ENCODE peak calls at places on chromosomes 1 and 21, in six cellular contexts. One of them, this sample, is unnamed.

GRCh38 chr1:170205301-170205700 is 59.5 kb downstream of the NTMT2 start:
- DNase-seq in IMR-90: peak; percentile 7
- DNase-seq in body of pancreas: no peak
- DNase-seq in transverse colon: no peak
- DNase-seq in K562: no peak
- DNase-seq in A549: no peak
- DNase-seq in this sample: no peak

GRCh38 chr1:179882253-179883039 is at the start of gene TOR1AIP1:
- DNase-seq in IMR-90: peak; percentile 97
- DNase-seq in body of pancreas: peak; percentile 97
- DNase-seq in transverse colon: peak; percentile 97
- DNase-seq in K562: peak; percentile 97
- DNase-seq in A549: peak; percentile 84
- DNase-seq in this sample: peak; percentile 97

GRCh38 chr1:82034812-82035211 is 234.1 kb downstream of the ADGRL2 start:
- DNase-seq in IMR-90: no peak
- DNase-seq in body of pancreas: no peak
- DNase-seq in transverse colon: no peak
- DNase-seq in K562: no peak
- DNase-seq in A549: no peak
- DNase-seq in this sample: no peak

GRCh38 chr1:18954270-18955071 is 2.0 kb downstream of the IFFO2 start:
- DNase-seq in IMR-90: no peak
- DNase-seq in body of pancreas: no peak
- DNase-seq in transverse colon: no peak
- DNase-seq in K562: no peak
- DNase-seq in A549: no peak
- DNase-seq in this sample: no peak

GRCh38 chr1:64234714-64235113 is 31.3 kb downstream of the UBE2U start:
- DNase-seq in IMR-90: no peak
- DNase-seq in body of pancreas: no peak
- DNase-seq in transverse colon: no peak
- DNase-seq in K562: no peak
- DNase-seq in A549: no peak
- DNase-seq in this sample: no peak

GRCh38 chr21:44492572-44493385 is 37.5 kb downstream of the LRRC3 start:
- DNase-seq in IMR-90: no peak
- DNase-seq in body of pancreas: no peak
- DNase-seq in transverse colon: no peak
- DNase-seq in K562: no peak
- DNase-seq in A549: no peak
- DNase-seq in this sample: no peak

GRCh38 chr1:41954533-41954944 is 35.8 kb upstream of the HIVEP3 start:
- DNase-seq in IMR-90: peak; percentile 85
- DNase-seq in body of pancreas: peak; percentile 37
- DNase-seq in transverse colon: no peak
- DNase-seq in K562: no peak
- DNase-seq in A549: no peak
- DNase-seq in this sample: no peak

GRCh38 chr1:29271724-29272123 is 35.4 kb downstream of the PTPRU start:
- DNase-seq in IMR-90: peak; percentile 65
- DNase-seq in body of pancreas: peak; percentile 71
- DNase-seq in transverse colon: peak; percentile 84
- DNase-seq in K562: no peak
- DNase-seq in A549: peak; percentile 71
- DNase-seq in this sample: peak; percentile 87

GRCh38 chr1:29465755-29466154 is 229.4 kb downstream of the PTPRU start:
- DNase-seq in IMR-90: peak; percentile 23
- DNase-seq in body of pancreas: no peak
- DNase-seq in transverse colon: no peak
- DNase-seq in K562: peak; percentile 51
- DNase-seq in A549: no peak
- DNase-seq in this sample: no peak

GRCh38 chr1:162165528-162165927 is 96.0 kb downstream of the NOS1AP start:
- DNase-seq in IMR-90: no peak
- DNase-seq in body of pancreas: no peak
- DNase-seq in transverse colon: no peak
- DNase-seq in K562: no peak
- DNase-seq in A549: no peak
- DNase-seq in this sample: no peak

GRCh38 chr1:200659269-200659668 is 10.4 kb downstream of the DDX59 start:
- DNase-seq in IMR-90: peak; percentile 32
- DNase-seq in body of pancreas: no peak
- DNase-seq in transverse colon: no peak
- DNase-seq in K562: no peak
- DNase-seq in A549: no peak
- DNase-seq in this sample: no peak

GRCh38 chr1:205774277-205775014 is 836 bp downstream of the RAB29 start:
- DNase-seq in IMR-90: no peak
- DNase-seq in body of pancreas: no peak
- DNase-seq in transverse colon: peak; percentile 40
- DNase-seq in K562: peak; percentile 56
- DNase-seq in A549: no peak
- DNase-seq in this sample: no peak
- TF ChIP-seq POLR2A in IMR-90: no peak
- TF ChIP-seq POLR2A in body of pancreas: no peak
- TF ChIP-seq POLR2A in transverse colon: no peak
- TF ChIP-seq POLR2A in K562: no peak
- TF ChIP-seq POLR2A in A549: no peak
- TF ChIP-seq POLR2A in this sample: no peak

GRCh38 chr1:222629921-222630535 is 12.1 kb downstream of the MIA3 start:
- DNase-seq in IMR-90: peak; percentile 52
- DNase-seq in body of pancreas: no peak
- DNase-seq in transverse colon: no peak
- DNase-seq in K562: no peak
- DNase-seq in A549: no peak
- DNase-seq in this sample: no peak
- H3K27ac ChIP-seq in IMR-90: no peak overlapping the region
- H3K27ac ChIP-seq in body of pancreas: no peak overlapping the region
- H3K27ac ChIP-seq in transverse colon: no peak overlapping the region
- H3K27ac ChIP-seq in K562: no peak overlapping the region
- H3K27ac ChIP-seq in A549: no peak overlapping the region
- H3K27ac ChIP-seq in this sample: no peak overlapping the region

GRCh38 chr1:21472861-21473260 is 32.9 kb downstream of the NBPF3 start:
- DNase-seq in IMR-90: no peak
- DNase-seq in body of pancreas: no peak
- DNase-seq in transverse colon: no peak
- DNase-seq in K562: no peak
- DNase-seq in A549: no peak
- DNase-seq in this sample: no peak

GRCh38 chr1:21468597-21468996 is 28.7 kb downstream of the NBPF3 start:
- DNase-seq in IMR-90: peak; percentile 37
- DNase-seq in body of pancreas: peak; percentile 23
- DNase-seq in transverse colon: no peak
- DNase-seq in K562: peak; percentile 46
- DNase-seq in A549: no peak
- DNase-seq in this sample: peak; percentile 33
- TF ChIP-seq CTCF in IMR-90: peak; percentile 51
- TF ChIP-seq CTCF in body of pancreas: peak; percentile 33
- TF ChIP-seq CTCF in transverse colon: no peak
- TF ChIP-seq CTCF in K562: peak; percentile 75
- TF ChIP-seq CTCF in A549: peak; percentile 19
- TF ChIP-seq CTCF in this sample: peak; percentile 17

DNA sequence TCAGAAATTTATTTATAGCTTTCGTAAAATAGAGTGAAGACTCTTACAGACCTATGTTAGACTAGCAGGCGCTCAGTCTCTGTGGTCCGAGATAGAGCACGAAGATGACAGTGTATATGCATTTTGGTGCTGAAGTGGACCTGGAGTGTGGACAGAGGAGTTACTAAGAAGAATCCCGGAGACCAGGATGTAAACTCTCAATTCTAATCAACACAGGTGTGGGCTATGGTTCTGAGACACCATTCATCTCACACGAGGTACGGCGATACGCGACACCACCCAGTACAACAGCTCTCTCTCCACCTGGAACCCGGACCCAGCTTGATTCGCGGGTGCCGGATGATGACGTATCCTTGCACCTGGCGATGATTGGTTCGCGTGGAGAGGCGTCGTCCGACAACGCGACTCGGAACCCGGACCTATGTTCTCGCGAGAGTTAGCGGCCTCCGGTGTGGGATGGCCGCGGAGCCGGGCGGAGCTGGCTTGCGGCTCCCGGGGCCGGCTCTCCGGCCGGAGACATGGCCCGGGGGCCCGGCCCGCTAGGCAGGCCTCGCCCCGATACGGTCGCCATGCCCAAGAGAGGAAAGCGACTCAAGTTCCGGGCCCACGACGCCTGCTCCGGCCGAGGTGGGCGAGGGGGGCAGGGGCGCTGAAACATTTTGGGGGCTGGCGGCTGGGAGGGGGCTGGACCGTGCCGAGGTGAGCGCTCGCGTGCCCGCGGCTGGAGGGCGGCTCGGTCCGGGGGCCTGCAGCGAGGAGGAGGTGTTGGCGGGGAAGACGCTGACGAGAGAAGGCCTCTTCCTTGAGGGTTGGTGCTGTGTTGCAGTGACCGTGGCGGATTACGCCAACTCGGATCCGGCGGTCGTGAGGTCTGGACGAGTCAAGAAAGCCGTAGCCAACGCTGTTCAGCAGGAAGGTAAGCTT is at the start of gene TMEM183A:
- DNase-seq in IMR-90: peak; percentile 97
- DNase-seq in body of pancreas: peak; percentile 98
- DNase-seq in transverse colon: peak; percentile 97
- DNase-seq in K562: peak; percentile 96
- DNase-seq in A549: peak; percentile 90
- DNase-seq in this sample: peak; percentile 97
- TF ChIP-seq POLR2A in IMR-90: peak; percentile 82
- TF ChIP-seq POLR2A in body of pancreas: peak; percentile 90
- TF ChIP-seq POLR2A in transverse colon: peak; percentile 94
- TF ChIP-seq POLR2A in K562: peak; percentile 99
- TF ChIP-seq POLR2A in A549: peak; percentile 91
- TF ChIP-seq POLR2A in this sample: no peak

GRCh38 chr1:223771469-223771813 is 59.1 kb downstream of the CAPN2 start:
- DNase-seq in IMR-90: no peak
- DNase-seq in body of pancreas: no peak
- DNase-seq in transverse colon: no peak
- DNase-seq in K562: no peak
- DNase-seq in A549: no peak
- DNase-seq in this sample: no peak

GRCh38 chr1:223772771-223773160 is 60.4 kb downstream of the CAPN2 start:
- DNase-seq in IMR-90: no peak
- DNase-seq in body of pancreas: no peak
- DNase-seq in transverse colon: no peak
- DNase-seq in K562: no peak
- DNase-seq in A549: no peak
- DNase-seq in this sample: no peak

GRCh38 chr1:223774133-223774811 is 61.9 kb downstream of the CAPN2 start:
- DNase-seq in IMR-90: no peak
- DNase-seq in body of pancreas: no peak
- DNase-seq in transverse colon: no peak
- DNase-seq in K562: no peak
- DNase-seq in A549: no peak
- DNase-seq in this sample: no peak

GRCh38 chr1:223770621-223771315 is 58.4 kb downstream of the CAPN2 start:
- DNase-seq in IMR-90: no peak
- DNase-seq in body of pancreas: no peak
- DNase-seq in transverse colon: no peak
- DNase-seq in K562: no peak
- DNase-seq in A549: no peak
- DNase-seq in this sample: no peak

DNA sequence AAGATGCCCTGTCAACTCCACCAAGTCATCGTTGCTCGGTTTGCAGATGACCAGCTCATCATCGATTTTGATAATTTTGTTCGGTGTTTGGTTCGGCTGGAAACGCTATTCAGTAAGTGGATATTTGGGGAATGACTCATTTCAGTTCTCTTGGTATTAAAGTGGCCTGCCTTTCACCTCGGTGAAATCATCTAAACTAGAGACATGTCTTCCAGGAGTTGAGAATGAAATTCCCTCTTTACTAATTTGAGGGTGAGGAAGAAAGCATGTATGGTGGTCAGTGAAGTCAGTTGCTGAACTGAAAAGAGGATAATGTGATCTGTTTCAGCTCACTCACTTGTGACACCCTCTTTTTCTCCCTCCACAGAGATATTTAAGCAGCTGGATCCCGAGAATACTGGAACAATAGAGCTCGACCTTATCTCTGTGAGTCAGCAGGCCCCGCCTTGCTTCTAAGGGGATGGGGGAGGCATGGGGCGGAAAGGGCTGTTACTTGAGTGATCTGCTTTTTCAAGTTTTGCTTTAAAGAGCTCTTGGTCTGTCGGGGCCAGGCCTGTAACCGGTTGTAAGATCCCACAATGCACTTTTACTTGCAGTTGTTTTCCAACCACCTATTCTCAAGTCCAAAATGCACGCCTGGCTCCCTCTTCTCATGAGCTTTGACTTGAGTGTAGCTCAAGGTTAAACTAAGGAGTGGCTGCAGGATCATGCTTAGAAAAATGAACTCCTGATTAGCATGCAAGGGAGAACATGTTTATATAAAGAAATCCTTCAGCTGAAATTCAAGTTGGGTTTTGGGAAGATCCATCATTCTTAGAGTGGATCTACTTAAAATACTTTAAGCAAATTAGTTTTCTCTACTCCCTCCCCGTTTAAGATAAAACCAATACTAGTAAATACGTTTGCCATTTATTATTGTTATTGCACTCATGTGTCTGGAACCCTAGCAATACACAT is 59.8 kb downstream of the CAPN2 start:
- DNase-seq in IMR-90: peak; percentile 91
- DNase-seq in body of pancreas: peak; percentile 26
- DNase-seq in transverse colon: no peak
- DNase-seq in K562: peak; percentile 95
- DNase-seq in A549: peak; percentile 58
- DNase-seq in this sample: no peak
- H3K27ac ChIP-seq in IMR-90: peak overlapping the region; percentile 95
- H3K27ac ChIP-seq in body of pancreas: peak overlapping the region; percentile 44
- H3K27ac ChIP-seq in transverse colon: peak overlapping the region; percentile 0
- H3K27ac ChIP-seq in K562: peak overlapping the region; percentile 93
- H3K27ac ChIP-seq in A549: peak overlapping the region; percentile 79
- H3K27ac ChIP-seq in this sample: peak overlapping the region; percentile 71

GRCh38 chr1:193794239-193794638 is 607.8 kb upstream of the B3GALT2 start:
- DNase-seq in IMR-90: peak; percentile 3
- DNase-seq in body of pancreas: no peak
- DNase-seq in transverse colon: no peak
- DNase-seq in K562: no peak
- DNase-seq in A549: no peak
- DNase-seq in this sample: no peak
- TF ChIP-seq CTCF in IMR-90: no peak
- TF ChIP-seq CTCF in body of pancreas: no peak
- TF ChIP-seq CTCF in transverse colon: no peak
- TF ChIP-seq CTCF in K562: no peak
- TF ChIP-seq CTCF in A549: no peak
- TF ChIP-seq CTCF in this sample: no peak

DNA sequence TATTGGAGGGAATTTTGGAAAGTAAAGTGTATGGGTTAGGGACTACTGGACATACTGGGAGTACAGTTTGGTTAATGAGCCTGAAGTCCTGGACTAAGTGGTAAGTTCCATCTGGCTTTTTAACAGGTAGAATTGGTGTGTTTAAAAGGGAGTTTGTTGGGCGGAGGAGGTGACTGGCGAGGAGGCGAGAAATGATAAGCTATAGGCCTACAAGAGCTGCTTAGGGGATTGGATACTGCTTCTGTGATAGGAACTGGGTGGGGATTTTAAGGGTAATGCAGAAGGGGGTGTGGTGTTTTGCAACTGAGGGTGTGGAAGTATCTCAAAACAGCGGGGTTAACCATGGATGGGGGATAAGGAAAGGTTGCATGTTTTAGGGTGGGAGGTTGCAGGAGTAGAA is 3.5 kb downstream of the ERVH48-1 start:
- DNase-seq in IMR-90: no peak
- DNase-seq in body of pancreas: no peak
- DNase-seq in transverse colon: no peak
- DNase-seq in K562: peak; percentile 74
- DNase-seq in A549: no peak
- DNase-seq in this sample: no peak
- TF ChIP-seq POLR2A in IMR-90: no peak
- TF ChIP-seq POLR2A in body of pancreas: no peak
- TF ChIP-seq POLR2A in transverse colon: no peak
- TF ChIP-seq POLR2A in K562: no peak
- TF ChIP-seq POLR2A in A549: no peak
- TF ChIP-seq POLR2A in this sample: no peak

GRCh38 chr1:15852036-15852827 is 4.7 kb downstream of the SPEN start:
- DNase-seq in IMR-90: peak; percentile 44
- DNase-seq in body of pancreas: no peak
- DNase-seq in transverse colon: no peak
- DNase-seq in K562: no peak
- DNase-seq in A549: no peak
- DNase-seq in this sample: no peak
- H3K27ac ChIP-seq in IMR-90: no peak overlapping the region
- H3K27ac ChIP-seq in body of pancreas: peak overlapping the region; percentile 99
- H3K27ac ChIP-seq in transverse colon: no peak overlapping the region
- H3K27ac ChIP-seq in K562: peak overlapping the region; percentile 19
- H3K27ac ChIP-seq in A549: no peak overlapping the region
- H3K27ac ChIP-seq in this sample: peak overlapping the region; percentile 23

This sample was measured in stomach.